ENCODE peak calls at places on chromosomes 6 and 20, in eight cellular contexts. R, X, U, C, T, D, W and Y are unnamed samples.
A peak's percentile ranks its signal among the peaks of the same experiment; 100 is the strongest.

GRCh38 chr20:53448875-53449274 is 144.8 kb downstream of the ZNF217 start:
- DNase-seq in R (no peak), W (no peak), U (no peak), X (no peak), D (no peak), T (no peak), C (no peak), Y (no peak)

GRCh38 chr6:159056003-159056402 is 11.2 kb upstream of the TAGAP start:
- DNase-seq in U (no peak), D (no peak), C (no peak), X (no peak), W (no peak), T (no peak), R (no peak), Y (no peak)

GRCh38 chr20:47233333-47234188 is 122.9 kb downstream of the ZMYND8 start:
- DNase-seq in X (no peak), D (no peak), T (no peak), C (no peak), U (no peak), R (no peak), W (no peak), Y (no peak)

GRCh38 chr6:34161857-34162515 is 16.1 kb upstream of the GRM4 start:
- DNase-seq in T (no peak), R (no peak), U (no peak), W (no peak), D (peak; percentile 2), C (peak; percentile 4), X (no peak), Y (no peak)

GRCh38 chr6:37477656-37478435 is 21.8 kb downstream of the CCDC167 start:
- DNase-seq in W (no peak), D (no peak), C (no peak), X (no peak), U (no peak), R (no peak), T (no peak), Y (no peak)

GRCh38 chr20:62193079-62194025 is 10.5 kb downstream of the MTG2 start:
- DNase-seq in W (peak; percentile 7), X (no peak), D (no peak), T (no peak), C (no peak), R (no peak), U (no peak), Y (no peak)

GRCh38 chr6:156794546-156794945 is 17.4 kb downstream of the ARID1B start:
- DNase-seq in R (no peak), T (no peak), D (no peak), U (no peak), X (no peak), C (no peak), W (no peak), Y (no peak)

GRCh38 chr6:100592929-100593328 is 128.2 kb upstream of the SIM1 start:
- DNase-seq in R (no peak), T (no peak), U (no peak), X (no peak), D (no peak), W (no peak), C (no peak), Y (no peak)

GRCh38 chr6:51541847-51542246 is 545.6 kb downstream of the PKHD1 start:
- DNase-seq in R (no peak), X (no peak), U (no peak), D (no peak), W (no peak), C (no peak), T (peak; percentile 18), Y (no peak)

GRCh38 chr20:11891081-11891826 is 26.4 kb upstream of the BTBD3 start:
- DNase-seq in W (peak; percentile 68), T (peak; percentile 65), U (peak; percentile 53), X (peak; percentile 59), C (peak; percentile 64), R (peak; percentile 14), D (peak; percentile 48), Y (no peak)

GRCh38 chr6:35199866-35200265 is 13.9 kb upstream of the SCUBE3 start:
- DNase-seq in D (no peak), T (no peak), R (no peak), W (no peak), U (no peak), X (no peak), C (no peak), Y (no peak)

GRCh38 chr20:35120012-35120701 is 27.0 kb downstream of the EDEM2 start:
- DNase-seq in U (peak; percentile 16), T (no peak), R (no peak), C (no peak), D (no peak), W (no peak), X (no peak), Y (no peak)

GRCh38 chr20:20366896-20367680 is 816 bp upstream of the INSM1 start:
- DNase-seq in T (no peak), X (no peak), U (no peak), R (no peak), D (no peak), W (no peak), C (peak; percentile 63), Y (no peak)

GRCh38 chr6:102581378-102582124 is 1188.0 kb downstream of the GRIK2 start:
- DNase-seq in D (no peak), W (peak; percentile 10), X (no peak), C (no peak), U (no peak), T (no peak), R (no peak), Y (no peak)

GRCh38 chr6:170046786-170047626 is 243.9 kb downstream of the DLL1 start:
- DNase-seq in R (no peak), U (no peak), T (no peak), W (no peak), D (no peak), C (peak; percentile 8), X (no peak), Y (no peak)

GRCh38 chr6:83709748-83710050 is 798 bp upstream of the SNAP91 start:
- DNase-seq in C (no peak), D (no peak), T (no peak), W (no peak), R (no peak), X (no peak), U (no peak), Y (no peak)

GRCh38 chr6:37663016-37663810 is 34.5 kb downstream of the MDGA1 start:
- DNase-seq in T (peak; percentile 31), R (no peak), X (no peak), U (no peak), D (peak; percentile 45), C (peak; percentile 70), W (no peak), Y (no peak)

GRCh38 chr20:25220021-25220730 is 24.7 kb downstream of the ENTPD6 start:
- DNase-seq in D (no peak), X (no peak), T (no peak), U (no peak), C (no peak), W (no peak), R (peak; percentile 8), Y (no peak)

GRCh38 chr6:158160932-158161539 is 7.0 kb downstream of the SERAC1 start:
- DNase-seq in D (no peak), X (no peak), W (no peak), R (no peak), T (no peak), C (no peak), U (no peak), Y (no peak)

GRCh38 chr6:52016918-52017748 is 70.3 kb downstream of the PKHD1 start:
- DNase-seq in X (no peak), D (no peak), C (no peak), R (no peak), W (no peak), T (no peak), U (no peak), Y (no peak)

GRCh38 chr6:158869010-158869603 is 49.9 kb upstream of the EZR start:
- DNase-seq in U (no peak), T (peak; percentile 45), W (no peak), X (no peak), R (no peak), D (no peak), C (no peak), Y (no peak)

GRCh38 chr6:106098383-106099234 is 12.5 kb downstream of the PRDM1 start:
- DNase-seq in T (no peak), R (peak; percentile 53), W (peak; percentile 37), D (no peak), U (peak; percentile 91), X (no peak), C (no peak), Y (peak; percentile 37)